ENCODE peak calls at places on chromosomes 6 and 20, in four cellular contexts. H is spleen, S is HCT116, Y is suprapubic skin. K is an unnamed sample. For H3K4me1, the result is how much of the 10 kb centered on the place peaks cover.

GRCh38 chr6:148999501-148999900 is 252.7 kb downstream of the UST start:
- DNase-seq in S (no peak), H (no peak), Y (no peak), K (no peak)

GRCh38 chr20:16569218-16570153 is 3.8 kb downstream of the KIF16B start:
- DNase-seq in S (no peak), H (no peak), Y (no peak), K (no peak)

GRCh38 chr6:170424634-170425126 is 118.1 kb downstream of the FAM120B start:
- DNase-seq in H (no peak), S (no peak), Y (no peak), K (no peak)

GRCh38 chr20:51800132-51800721 is 2.1 kb downstream of the SALL4 start:
- DNase-seq in H (peak), S (peak), Y (peak), K (peak)

GRCh38 chr6:101003075-101003474 is 121.9 kb upstream of the ASCC3 start:
- DNase-seq in H (no peak), S (no peak), Y (no peak), K (no peak)

GRCh38 chr6:101195581-101195980 is 197.9 kb upstream of the GRIK2 start:
- DNase-seq in H (no peak), S (no peak), Y (no peak), K (no peak)

GRCh38 chr6:3385660-3386151 is 71.1 kb downstream of the SLC22A23 start:
- DNase-seq in S (peak), Y (no peak), H (no peak), K (no peak)

GRCh38 chr6:105526198-105526872 is 123.5 kb upstream of the PREP start:
- DNase-seq in S (no peak), Y (no peak), H (no peak), K (no peak)

GRCh38 chr6:30163090-30163917 is at the start of gene TRIM15:
- DNase-seq in S (peak), H (no peak), Y (no peak), K (no peak)

GRCh38 chr6:53273356-53273755 is 75.4 kb downstream of the ELOVL5 start:
- DNase-seq in Y (no peak), H (no peak), S (no peak), K (no peak)

GRCh38 chr6:113102761-113103160 is 754.4 kb upstream of the MARCKS start:
- DNase-seq in S (no peak), H (no peak), Y (no peak), K (no peak)

GRCh38 chr6:12232339-12232738 is 57.8 kb upstream of the EDN1 start:
- DNase-seq in H (no peak), S (no peak), Y (no peak), K (no peak)

GRCh38 chr20:51636123-51636522 is 93.6 kb upstream of the NFATC2 start:
- DNase-seq in S (peak), H (no peak), Y (no peak), K (no peak)

GRCh38 chr20:3681931-3682820 is at the start of gene ADAM33:
- DNase-seq in S (no peak), H (no peak), Y (no peak), K (no peak)

GRCh38 chr6:157227202-157228166 is 95.8 kb downstream of the TMEM242 start:
- DNase-seq in S (no peak), H (no peak), Y (no peak), K (peak)

GRCh38 chr6:44049989-44050871 is 77.0 kb downstream of the MRPL14 start:
- DNase-seq in H (peak), S (no peak), Y (no peak), K (no peak)

GRCh38 chr20:61041481-61041880 is 210.6 kb upstream of the CDH4 start:
- DNase-seq in H (no peak), Y (no peak), S (no peak), K (no peak)

GRCh38 chr6:89007209-89008001 is 44.0 kb upstream of the RNGTT start:
- DNase-seq in S (no peak), Y (no peak), H (no peak), K (no peak)

GRCh38 chr6:66307490-66307889 is 600.5 kb upstream of the EYS start:
- DNase-seq in S (peak), Y (no peak), H (no peak), K (no peak)

GRCh38 chr6:89612121-89612520 is 26.4 kb downstream of the LYRM2 start:
- DNase-seq in S (no peak), H (no peak), Y (no peak), K (no peak)

GRCh38 chr6:169938731-169939130 is 187.3 kb downstream of the ERMARD start:
- DNase-seq in Y (no peak), S (no peak), H (no peak), K (no peak)

GRCh38 chr6:164286021-164286420 is 871.5 kb downstream of the QKI start:
- DNase-seq in Y (no peak), H (no peak), S (no peak), K (no peak)

GRCh38 chr6:96942676-96943075 is 18.1 kb downstream of the KLHL32 start:
- DNase-seq in S (no peak), H (no peak), Y (no peak), K (no peak)

GRCh38 chr6:3370361-3371221 is 86.3 kb downstream of the SLC22A23 start:
- DNase-seq in S (no peak), Y (no peak), H (no peak), K (no peak)

GRCh38 chr6:44439270-44440045 is 52.0 kb downstream of the CDC5L start:
- DNase-seq in Y (no peak), H (no peak), S (no peak), K (no peak)

GRCh38 chr6:35417979-35418661 is 34.0 kb upstream of the FANCE start:
- DNase-seq in S (no peak), Y (no peak), H (no peak), K (no peak)

GRCh38 chr6:9612489-9612888 is 802.4 kb downstream of the TFAP2A start:
- DNase-seq in Y (no peak), S (no peak), H (no peak), K (no peak)

GRCh38 chr6:33752139-33753015 is 5.7 kb upstream of the IP6K3 start:
- DNase-seq in Y (no peak), H (no peak), S (no peak), K (no peak)

GRCh38 chr20:24578605-24579004 is 109.2 kb downstream of the SYNDIG1 start:
- DNase-seq in Y (no peak), H (no peak), S (no peak), K (no peak)

GRCh38 chr6:29943053-29943966 is 978 bp downstream of the HLA-A start:
- DNase-seq in Y (peak), S (no peak), H (peak), K (no peak)

GRCh38 chr6:34806738-34807453 is 15.0 kb downstream of the BLTP3A start:
- DNase-seq in H (no peak), S (no peak), Y (no peak), K (no peak)

GRCh38 chr20:31573555-31574295 is 31.4 kb upstream of the ID1 start:
- DNase-seq in S (no peak), H (peak), Y (no peak), K (no peak)

GRCh38 chr6:32885698-32886286 is 31.8 kb downstream of the PSMB9 start:
- DNase-seq in S (peak), Y (no peak), H (no peak), K (no peak)

GRCh38 chr20:37690626-37691369 is 3.0 kb upstream of the CTNNBL1 start:
- DNase-seq in Y (no peak), H (no peak), S (no peak), K (no peak)

GRCh38 chr6:53898026-53898795 is 103.4 kb downstream of the LRRC1 start:
- DNase-seq in H (no peak), Y (no peak), S (no peak), K (no peak)

GRCh38 chr20:63738687-63739128 is 868 bp upstream of the SLC2A4RG start:
- DNase-seq in Y (no peak), S (no peak), H (peak), K (peak)

GRCh38 chr20:35579196-35579595 is 36.4 kb upstream of the SPAG4 start:
- DNase-seq in H (no peak), S (no peak), Y (no peak), K (peak)

GRCh38 chr20:46215913-46216707 is 92.2 kb downstream of the CDH22 start:
- DNase-seq in Y (no peak), H (no peak), S (peak), K (no peak)
- H3K27ac ChIP-seq in Y (no peak), H (no peak), S (peak), K (no peak)

GRCh38 chr20:44185574-44185973 is 1.4 kb downstream of the JPH2 start:
- DNase-seq in H (no peak), S (no peak), Y (no peak), K (no peak)

GRCh38 chr20:44187763-44188709 is 1.0 kb upstream of the JPH2 start:
- DNase-seq in Y (no peak), S (no peak), H (no peak), K (no peak)

GRCh38 chr20:44187054-44187762 is at the start of gene JPH2:
- DNase-seq in H (no peak), S (no peak), Y (no peak), K (no peak)

GRCh38 chr20:44186674-44187053 is 324 bp downstream of the JPH2 start:
- DNase-seq in H (no peak), Y (no peak), S (no peak), K (no peak)

GRCh38 chr20:44186201-44186600 is 787 bp downstream of the JPH2 start:
- DNase-seq in H (no peak), Y (no peak), S (no peak), K (no peak)
- H3K4me1 ChIP-seq in H (under half), Y (under half), S (under half), K (under half)

DNA sequence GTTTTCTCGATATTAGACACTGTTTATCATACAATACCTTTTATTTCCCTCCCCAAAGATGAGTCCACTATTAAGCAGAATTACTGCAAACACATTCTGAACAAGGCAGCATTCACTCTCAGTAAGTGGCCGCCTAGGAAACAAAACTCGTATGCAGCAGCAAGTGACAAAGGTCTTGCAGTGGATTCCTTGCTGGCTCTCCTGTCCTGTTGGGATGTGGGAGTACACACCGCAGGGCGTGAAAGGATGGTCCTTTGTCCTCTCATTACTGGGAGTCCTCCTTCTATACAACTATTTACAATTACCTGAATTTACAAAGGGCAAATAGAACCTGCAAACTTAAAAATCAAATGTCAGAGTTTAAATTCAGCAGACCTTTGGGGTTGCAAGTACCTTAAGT is 16.1 kb downstream of the CTCFL start:
- DNase-seq in Y (no peak), H (no peak), S (no peak), K (no peak)
- H3K27ac ChIP-seq in Y (no peak), H (no peak), S (no peak), K (no peak)

DNA sequence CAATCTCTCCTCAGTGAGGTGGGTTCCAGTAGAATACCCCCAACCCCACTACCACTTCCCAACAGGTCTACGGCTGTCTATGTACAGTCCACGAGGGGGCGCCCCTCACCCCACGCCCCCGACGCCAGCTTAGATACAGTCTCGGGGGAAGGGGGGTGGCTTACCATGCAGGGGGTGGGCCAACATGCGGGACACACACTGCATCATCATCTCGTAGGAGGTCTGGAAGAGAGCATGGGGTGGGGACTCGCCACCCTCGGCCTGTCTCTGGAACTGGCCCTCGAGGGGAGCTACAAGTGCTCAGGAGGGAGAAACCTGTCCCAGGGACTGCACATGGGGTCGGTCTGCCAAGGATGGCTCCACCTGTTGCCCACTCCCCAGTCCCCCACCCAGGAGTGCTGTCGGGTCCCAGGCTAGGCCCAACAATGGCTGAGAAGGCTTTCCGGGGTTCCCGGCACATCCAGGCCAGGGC is 8.5 kb downstream of the MTCH1 start:
- DNase-seq in S (no peak), H (peak), Y (no peak), K (peak)
- H3K4me1 ChIP-seq in S (under half), H (under half), Y (under half), K (under half)

GRCh38 chr6:23003671-23004598 is 434.6 kb downstream of the HDGFL1 start:
- DNase-seq in S (no peak), Y (peak), H (no peak), K (no peak)
- H3K27ac ChIP-seq in S (no peak), Y (peak), H (no peak), K (no peak)